ENCODE peak calls at places on chromosomes 16 and 17, in eight cellular contexts. M is heart left ventricle, S is H9, E is cardiac muscle cell, P is sigmoid colon, T is spleen, Q is gastrocnemius medialis, B is transverse colon. J is an unnamed sample.

GRCh38 chr16:22763655-22764054 is 50.3 kb upstream of the HS3ST2 start:
- DNase-seq in M (no peak), S (peak), E (no peak), P (peak), T (no peak), Q (no peak), B (no peak), J (no peak)

GRCh38 chr16:15976225-15976812 is 26.9 kb downstream of the ABCC1 start:
- DNase-seq in M (no peak), S (no peak), E (no peak), P (no peak), T (no peak), Q (no peak), B (no peak), J (no peak)

GRCh38 chr17:74779948-74780400 is 3.8 kb upstream of the NAT9 start:
- DNase-seq in M (peak), S (no peak), E (no peak), P (peak), T (peak), Q (peak), B (peak), J (no peak)

GRCh38 chr17:9522074-9522473 is 53.5 kb downstream of the STX8 start:
- DNase-seq in M (no peak), S (no peak), E (peak), P (no peak), T (no peak), Q (no peak), B (no peak), J (peak)

GRCh38 chr16:87173294-87173883 is 143.8 kb downstream of the C16orf95 start:
- DNase-seq in M (no peak), S (no peak), E (peak), P (no peak), T (no peak), Q (no peak), B (no peak), J (no peak)

GRCh38 chr16:67283039-67283825 is 3.9 kb downstream of the PLEKHG4 start:
- DNase-seq in M (no peak), S (no peak), E (peak), P (no peak), T (peak), Q (no peak), B (no peak), J (no peak)

GRCh38 chr16:84947022-84947421 is 64.3 kb downstream of the ZDHHC7 start:
- DNase-seq in M (no peak), S (no peak), E (no peak), P (peak), T (peak), Q (peak), B (peak), J (peak)

GRCh38 chr17:11880714-11881113 is 116.6 kb downstream of the ZNF18 start:
- DNase-seq in M (no peak), S (no peak), E (peak), P (no peak), T (no peak), Q (no peak), B (peak), J (peak)

GRCh38 chr17:80437532-80437931 is 22.6 kb downstream of the ENDOV start:
- DNase-seq in M (no peak), S (no peak), E (no peak), P (no peak), T (no peak), Q (no peak), B (no peak), J (no peak)

GRCh38 chr17:62187681-62188080 is 122.6 kb upstream of the MED13 start:
- DNase-seq in M (no peak), S (no peak), E (peak), P (no peak), T (no peak), Q (no peak), B (no peak), J (no peak)

GRCh38 chr17:57305918-57306317 is 49.6 kb downstream of the MSI2 start:
- DNase-seq in M (no peak), S (no peak), E (no peak), P (no peak), T (no peak), Q (no peak), B (no peak), J (peak)

GRCh38 chr16:78684655-78685400 is 585.4 kb downstream of the WWOX start:
- DNase-seq in M (peak), S (no peak), E (peak), P (no peak), T (no peak), Q (peak), B (no peak), J (no peak)
- H3K27ac ChIP-seq in M (peak), S (no peak), E (no peak), P (peak), T (no peak), Q (peak), B (peak), J (no peak)

GRCh38 chr17:76903631-76904030 is 35.4 kb downstream of the MGAT5B start:
- DNase-seq in M (no peak), S (no peak), E (no peak), P (no peak), T (no peak), Q (no peak), B (no peak), J (no peak)
- H3K27ac ChIP-seq in M (no peak), S (no peak), E (no peak), P (no peak), T (no peak), Q (no peak), B (no peak), J (no peak)

DNA sequence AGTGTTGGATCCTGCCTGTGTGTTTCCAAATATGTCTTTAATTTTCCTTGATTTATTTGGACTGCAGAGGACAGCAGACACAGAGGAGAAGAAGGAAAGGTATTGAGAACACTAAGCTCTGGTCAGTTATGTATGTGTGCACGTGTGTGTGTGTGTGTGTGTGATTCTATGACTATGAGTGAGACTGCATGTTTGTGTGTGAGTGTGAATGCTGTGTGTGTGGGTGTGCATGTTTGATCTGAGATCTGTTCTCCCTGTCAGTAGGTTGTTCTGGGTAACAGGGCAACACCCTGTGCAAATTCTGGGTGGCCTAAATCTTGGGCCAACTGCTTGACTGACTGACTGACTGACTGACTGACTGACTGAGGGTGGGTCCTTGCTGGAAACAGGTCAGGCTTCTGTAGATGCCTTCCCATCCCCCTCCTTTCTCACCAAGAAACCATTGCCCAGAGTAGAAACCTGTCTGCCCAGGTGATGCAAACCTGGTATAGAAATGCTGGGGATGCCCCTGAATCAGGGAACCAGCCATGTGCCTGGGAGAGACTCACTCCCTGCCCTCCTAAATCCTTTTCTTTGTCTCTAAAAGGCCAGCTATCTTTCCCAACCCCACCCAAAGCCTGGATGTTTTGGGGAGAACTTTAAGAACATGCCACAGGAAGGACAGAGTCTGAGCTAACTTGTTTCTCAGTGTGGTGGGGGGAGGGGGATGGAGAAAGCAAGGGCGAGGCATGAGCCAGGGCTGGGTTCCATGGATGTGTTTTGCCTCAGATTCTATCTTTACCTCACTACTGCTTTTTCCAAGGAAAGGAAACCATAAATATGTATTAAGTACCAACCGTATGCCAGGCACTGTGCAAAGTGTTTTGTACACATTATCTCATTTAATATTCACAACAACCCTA is 4.4 kb upstream of the NR1D1 start:
- DNase-seq in M (no peak), S (no peak), E (no peak), P (no peak), T (no peak), Q (no peak), B (no peak), J (no peak)
- H3K27ac ChIP-seq in M (peak), S (no peak), E (no peak), P (peak), T (no peak), Q (peak), B (peak), J (no peak)

GRCh38 chr17:58993322-58993721 is 113.4 kb downstream of the TRIM37 start:
- DNase-seq in M (no peak), S (no peak), E (no peak), P (no peak), T (no peak), Q (no peak), B (no peak), J (no peak)
- H3K27ac ChIP-seq in M (peak), S (no peak), E (peak), P (no peak), T (no peak), Q (no peak), B (no peak), J (peak)

GRCh38 chr17:78864117-78864516 is 23.5 kb upstream of the USP36 start:
- DNase-seq in M (no peak), S (no peak), E (no peak), P (no peak), T (no peak), Q (no peak), B (no peak), J (no peak)

GRCh38 chr17:78865682-78866390 is 25.2 kb upstream of the USP36 start:
- DNase-seq in M (peak), S (peak), E (peak), P (peak), T (peak), Q (peak), B (peak), J (peak)

GRCh38 chr17:78870621-78871020 is 30.0 kb upstream of the USP36 start:
- DNase-seq in M (no peak), S (no peak), E (no peak), P (no peak), T (no peak), Q (no peak), B (no peak), J (no peak)

GRCh38 chr17:78872486-78872885 is 30.5 kb downstream of the CEP295NL start:
- DNase-seq in M (no peak), S (no peak), E (no peak), P (no peak), T (no peak), Q (no peak), B (no peak), J (no peak)

GRCh38 chr17:78868391-78868790 is 27.8 kb upstream of the USP36 start:
- DNase-seq in M (no peak), S (no peak), E (no peak), P (no peak), T (no peak), Q (no peak), B (no peak), J (no peak)
- H3K27ac ChIP-seq in M (no peak), S (no peak), E (no peak), P (no peak), T (no peak), Q (no peak), B (no peak), J (no peak)

DNA sequence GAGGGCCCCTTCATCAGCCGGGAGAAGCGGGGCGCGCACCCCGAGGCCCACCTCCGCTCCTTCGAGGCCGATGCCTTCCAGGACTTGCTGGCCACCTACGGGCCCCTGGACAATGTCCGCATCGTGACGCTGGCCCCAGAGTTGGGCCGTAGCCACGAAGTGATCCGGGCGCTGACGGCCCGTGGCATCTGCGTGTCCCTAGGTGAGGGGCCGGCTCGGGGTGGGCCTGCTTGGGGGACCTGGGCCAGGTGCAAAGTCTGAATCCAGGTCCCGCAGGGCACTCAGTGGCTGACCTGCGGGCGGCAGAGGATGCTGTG is 3.5 kb downstream of the CEMP1 start:
- DNase-seq in M (peak), S (no peak), E (no peak), P (no peak), T (peak), Q (no peak), B (no peak), J (no peak)
- H3K27ac ChIP-seq in M (no peak), S (no peak), E (no peak), P (no peak), T (no peak), Q (no peak), B (no peak), J (no peak)